ENCODE peak calls at places on chromosomes 16 and 17, in five cellular contexts. N, Z, V, M and O are unnamed samples.
A peak's percentile ranks its signal among the peaks of the same experiment; 100 is the strongest.

GRCh38 chr16:56019274-56019673 is 144.1 kb upstream of the CES5A start:
- DNase-seq in N (no peak), Z (no peak), V (no peak), M (no peak), O (no peak)

GRCh38 chr17:28891201-28891600 is 6.3 kb downstream of the FLOT2 start:
- DNase-seq in N (no peak), Z (no peak), V (no peak), M (no peak), O (no peak)

GRCh38 chr17:15213381-15214087 is 51.6 kb downstream of the PMP22 start:
- DNase-seq in N (no peak), Z (no peak), V (peak; percentile 65), M (peak; percentile 24), O (peak; percentile 69)

GRCh38 chr17:42409467-42410351 is 13.3 kb downstream of the CAVIN1 start:
- DNase-seq in N (peak; percentile 79), Z (peak; percentile 80), V (no peak), M (no peak), O (peak; percentile 38)

GRCh38 chr16:66408181-66409048 is 18.7 kb upstream of the BEAN1 start:
- DNase-seq in N (no peak), Z (no peak), V (peak; percentile 80), M (peak; percentile 68), O (no peak)

GRCh38 chr17:77212081-77212832 is 71.5 kb downstream of the SEC14L1 start:
- DNase-seq in N (no peak), Z (no peak), V (no peak), M (no peak), O (no peak)

GRCh38 chr17:44076716-44077594 is 6.4 kb downstream of the G6PC3 start:
- DNase-seq in N (no peak), Z (no peak), V (no peak), M (no peak), O (peak; percentile 50)

GRCh38 chr16:31083081-31083480 is 5.7 kb downstream of the PRSS53 start:
- DNase-seq in N (no peak), Z (no peak), V (no peak), M (peak; percentile 36), O (no peak)

GRCh38 chr17:14201595-14201994 is 35.1 kb downstream of the CDRT15 start:
- DNase-seq in N (no peak), Z (no peak), V (no peak), M (no peak), O (no peak)

GRCh38 chr17:1573932-1574696 is 11.5 kb upstream of the PITPNA start:
- DNase-seq in N (peak; percentile 87), Z (peak; percentile 90), V (peak; percentile 78), M (peak; percentile 73), O (peak; percentile 98)

GRCh38 chr16:83813818-83814653 is 6.3 kb downstream of the HSBP1 start:
- DNase-seq in N (no peak), Z (no peak), V (peak; percentile 28), M (peak; percentile 40), O (no peak)

GRCh38 chr17:57925361-57925990 is 29.7 kb downstream of the CUEDC1 start:
- DNase-seq in N (no peak), Z (no peak), V (no peak), M (no peak), O (peak; percentile 71)

GRCh38 chr16:84239910-84240309 is at the start of gene KCNG4:
- DNase-seq in N (no peak), Z (no peak), V (no peak), M (no peak), O (no peak)

GRCh38 chr17:5249615-5250014 is 15.0 kb upstream of the SCIMP start:
- DNase-seq in N (peak; percentile 63), Z (peak; percentile 32), V (peak; percentile 77), M (peak; percentile 89), O (peak; percentile 88)
- H3K4me1 ChIP-seq in N (no peaks in the 10 kb centered on the region), Z (no peaks in the 10 kb centered on the region), V (no peaks in the 10 kb centered on the region), M (no peaks in the 10 kb centered on the region), O (no peaks in the 10 kb centered on the region)

GRCh38 chr17:81603846-81604610 is 32.9 kb downstream of the NPLOC4 start:
- DNase-seq in N (no peak), Z (no peak), V (no peak), M (no peak), O (no peak)

GRCh38 chr17:81601525-81602120 is 35.3 kb downstream of the NPLOC4 start:
- DNase-seq in N (no peak), Z (no peak), V (peak; percentile 84), M (peak; percentile 87), O (peak; percentile 77)

DNA sequence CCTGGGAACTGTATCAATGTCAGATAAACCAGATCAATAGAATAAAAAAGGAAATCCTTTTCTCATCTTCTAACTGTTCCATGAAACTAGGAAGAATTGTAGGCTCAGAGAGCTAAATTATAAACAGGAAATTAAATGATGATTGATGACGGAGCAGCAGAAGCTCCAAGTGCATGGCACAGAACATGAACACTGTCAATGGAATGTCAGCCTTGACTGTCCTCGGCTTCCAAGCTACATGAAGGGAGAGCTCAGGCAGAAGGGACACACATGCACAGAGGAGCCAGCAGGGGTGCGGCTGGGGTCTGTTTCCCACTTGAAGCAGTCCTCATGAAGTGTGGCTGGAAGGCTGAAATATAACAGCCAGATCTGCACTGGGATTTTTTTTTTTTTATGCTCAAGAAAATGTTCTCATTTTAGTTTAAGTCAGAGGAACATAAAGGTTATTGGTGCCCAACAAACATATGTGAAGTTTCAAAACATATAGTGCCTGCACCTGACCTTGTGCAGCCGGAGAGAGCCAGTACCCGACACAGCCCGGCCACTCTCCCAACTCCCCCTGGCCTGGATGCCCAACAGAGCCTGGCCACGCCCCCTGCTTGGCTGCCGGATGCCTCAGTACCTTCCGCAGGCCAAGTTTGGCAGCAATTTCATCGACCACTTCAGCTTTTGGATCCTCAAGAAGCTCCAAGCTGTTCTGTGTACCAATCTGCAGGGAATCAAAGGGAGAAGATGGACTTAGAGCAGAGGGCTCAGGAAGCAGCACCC is 37.0 kb downstream of the NPLOC4 start:
- DNase-seq in N (no peak), Z (no peak), V (no peak), M (no peak), O (no peak)
- H3K36me3 ChIP-seq in N (peaks cover 20% of the 10 kb centered on the region), Z (peaks cover 100% of the 10 kb centered on the region), V (peaks cover 63% of the 10 kb centered on the region), M (peaks cover 87% of the 10 kb centered on the region), O (peaks cover 83% of the 10 kb centered on the region)

DNA sequence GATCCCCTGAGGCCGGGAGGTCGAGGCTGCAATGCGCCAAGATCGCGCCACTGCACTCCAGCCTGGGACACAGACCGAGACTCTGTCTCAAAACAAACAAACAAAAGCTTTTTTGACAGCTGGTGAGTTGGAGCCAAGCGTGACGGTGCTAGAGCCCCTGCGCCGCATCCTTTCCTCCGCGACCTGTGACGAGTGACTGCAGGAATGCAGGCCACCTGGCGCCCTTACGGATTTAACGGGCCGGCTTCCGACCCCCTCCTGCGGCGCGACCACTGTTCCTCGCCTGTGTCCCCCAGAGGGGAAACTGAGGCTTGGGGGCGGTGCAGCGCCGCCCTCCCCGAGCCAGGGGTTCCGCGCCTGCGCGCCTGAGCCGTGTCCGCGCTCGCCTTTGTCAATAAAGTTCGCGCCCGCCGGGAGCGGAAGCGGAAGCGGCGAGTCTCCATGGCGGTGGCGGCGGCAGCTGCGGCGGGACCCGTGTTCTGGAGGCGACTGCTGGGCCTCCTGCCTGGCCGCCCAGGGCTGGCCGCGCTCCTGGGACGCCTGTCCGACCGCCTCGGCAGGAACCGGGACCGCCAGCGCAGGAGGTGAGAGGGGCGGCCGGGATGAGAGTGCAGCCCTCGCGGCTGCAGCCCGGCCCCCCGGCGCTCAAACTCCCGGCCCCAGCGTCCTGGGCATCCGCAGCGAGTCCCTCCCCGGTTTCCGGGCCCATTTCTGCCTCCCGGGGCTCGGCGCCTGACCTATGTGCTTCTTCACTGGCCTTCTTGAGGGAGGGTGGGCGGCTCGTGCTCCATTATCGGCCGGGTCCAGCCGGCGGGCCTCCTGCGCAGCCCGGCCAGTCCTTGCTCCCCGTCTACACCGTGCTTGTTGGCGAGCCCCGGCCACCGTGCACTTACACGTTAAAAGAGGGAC is at the start of gene PGS1:
- DNase-seq in N (peak; percentile 84), Z (peak; percentile 84), V (peak; percentile 78), M (peak; percentile 87), O (peak; percentile 94)
- H3K4me1 ChIP-seq in N (peaks cover 6% of the 10 kb centered on the region), Z (peaks cover 45% of the 10 kb centered on the region), V (peaks cover 67% of the 10 kb centered on the region), M (peaks cover 37% of the 10 kb centered on the region), O (peaks cover 30% of the 10 kb centered on the region)

GRCh38 chr16:58584831-58585505 is 44.7 kb downstream of the CNOT1 start:
- DNase-seq in N (no peak), Z (no peak), V (no peak), M (peak; percentile 48), O (no peak)
- H3K36me3 ChIP-seq in N (peaks cover 50% of the 10 kb centered on the region), Z (peaks cover 97% of the 10 kb centered on the region), V (peaks cover 41% of the 10 kb centered on the region), M (peaks cover 92% of the 10 kb centered on the region), O (peaks cover 97% of the 10 kb centered on the region)